ENCODE peak calls at places on chromosomes 13 and 19, in four cellular contexts. A, S, Q and Z are unnamed samples.

GRCh38 chr13:92838786-92839185 is 387.8 kb upstream of the GPC6 start:
- DNase-seq in A (no peak), S (no peak), Q (no peak), Z (no peak)

GRCh38 chr19:14559916-14560775 is 11.7 kb downstream of the NDUFB7 start:
- DNase-seq in S (no peak), A (no peak), Q (no peak), Z (no peak)

GRCh38 chr13:33353210-33353609 is 67.7 kb upstream of the STARD13 start:
- DNase-seq in S (peak), A (no peak), Q (peak), Z (peak)

GRCh38 chr13:49584771-49585182 is 581 bp downstream of the RCBTB1 start:
- DNase-seq in S (no peak), Q (no peak), A (no peak), Z (peak)

GRCh38 chr13:60351326-60351725 is 45.7 kb upstream of the TDRD3 start:
- DNase-seq in A (no peak), S (no peak), Q (no peak), Z (no peak)

GRCh38 chr13:60788156-60788829 is 391.3 kb downstream of the TDRD3 start:
- DNase-seq in A (no peak), Q (no peak), S (no peak), Z (no peak)

GRCh38 chr19:34996978-34997640 is 3.0 kb upstream of the GRAMD1A start:
- DNase-seq in S (no peak), A (no peak), Q (no peak), Z (no peak)

GRCh38 chr13:110676511-110677204 is 29.3 kb downstream of the CARS2 start:
- DNase-seq in Q (peak), A (no peak), S (peak), Z (no peak)

GRCh38 chr19:23516266-23516665 is 121.0 kb upstream of the ZNF91 start:
- DNase-seq in A (no peak), S (no peak), Q (no peak), Z (no peak)

GRCh38 chr19:1269478-1270167 is 491 bp downstream of the CIRBP start:
- DNase-seq in A (peak), Q (peak), S (peak), Z (peak)
- TF ChIP-seq POLR2A in A (no peak), Q (peak), S (no peak), Z (peak)

GRCh38 chr19:48258350-48258749 is 2.6 kb upstream of the CARD8 start:
- DNase-seq in Q (no peak), S (no peak), A (no peak), Z (peak)
- TF ChIP-seq POLR2A in Q (no peak), S (no peak), A (no peak), Z (no peak)

GRCh38 chr13:39330504-39330903 is 272.5 kb downstream of the LHFPL6 start:
- DNase-seq in Q (no peak), S (no peak), A (no peak), Z (no peak)
- TF ChIP-seq POLR2A in Q (no peak), S (no peak), A (no peak), Z (no peak)

GRCh38 chr19:38319421-38320258 is at the start of gene KCNK6:
- DNase-seq in A (peak), S (peak), Q (peak), Z (peak)
- TF ChIP-seq POLR2A in A (no peak), S (peak), Q (peak), Z (peak)

GRCh38 chr13:90533866-90534265 is 813.6 kb upstream of the MIR17HG start:
- DNase-seq in A (no peak), Q (no peak), S (no peak), Z (no peak)

GRCh38 chr13:90531744-90532143 is 815.7 kb upstream of the MIR17HG start:
- DNase-seq in A (no peak), S (no peak), Q (no peak), Z (no peak)

GRCh38 chr13:90532861-90533260 is 814.6 kb upstream of the MIR17HG start:
- DNase-seq in Q (no peak), S (no peak), A (no peak), Z (no peak)

GRCh38 chr13:90538063-90538462 is 809.4 kb upstream of the MIR17HG start:
- DNase-seq in Q (no peak), S (no peak), A (no peak), Z (no peak)

GRCh38 chr13:90534617-90535340 is 812.7 kb upstream of the MIR17HG start:
- DNase-seq in S (no peak), A (no peak), Q (no peak), Z (no peak)
- TF ChIP-seq POLR2A in S (no peak), A (no peak), Q (no peak), Z (no peak)

GRCh38 chr13:30181856-30182651 is 125.3 kb downstream of the KATNAL1 start:
- DNase-seq in A (no peak), S (no peak), Q (no peak), Z (no peak)
- TF ChIP-seq POLR2A in A (no peak), S (no peak), Q (no peak), Z (no peak)

GRCh38 chr19:18008814-18009213 is 844 bp downstream of the ARRDC2 start:
- DNase-seq in A (no peak), Q (no peak), S (no peak), Z (no peak)

GRCh38 chr19:18007605-18007938 is 398 bp upstream of the ARRDC2 start:
- DNase-seq in A (no peak), S (no peak), Q (no peak), Z (no peak)

GRCh38 chr19:18006895-18007604 is 920 bp upstream of the ARRDC2 start:
- DNase-seq in A (peak), S (peak), Q (peak), Z (peak)

GRCh38 chr19:18009412-18010066 is 1.6 kb downstream of the ARRDC2 start:
- DNase-seq in S (no peak), Q (no peak), A (no peak), Z (no peak)

GRCh38 chr19:18007939-18008673 is at the start of gene ARRDC2:
- DNase-seq in Q (peak), S (peak), A (peak), Z (peak)
- TF ChIP-seq POLR2A in Q (peak), S (peak), A (no peak), Z (peak)